ENCODE peak calls at places on chromosome 7, in ten cellular contexts. L, P, C, Z, I, B, R, Y, N and U are unnamed samples.

GRCh38 chr7:116582806-116583444 is 58.1 kb downstream of the CAV1 start:
- DNase-seq in L (peak; percentile 94), P (no peak), C (peak; percentile 56), Z (no peak), I (peak; percentile 96), B (no peak), R (no peak), Y (no peak), N (no peak), U (no peak)

GRCh38 chr7:99788554-99788953 is 4.6 kb upstream of the CYP3A4 start:
- DNase-seq in L (no peak), P (no peak), C (no peak), Z (no peak), I (no peak), B (no peak), R (no peak), Y (no peak), N (no peak), U (no peak)

GRCh38 chr7:95104739-95105138 is 197.3 kb downstream of the PPP1R9A start:
- DNase-seq in L (no peak), P (no peak), C (no peak), Z (no peak), I (peak; percentile 57), B (no peak), R (peak; percentile 87), Y (no peak), N (no peak), U (no peak)

GRCh38 chr7:31134246-31135188 is 82.4 kb downstream of the ADCYAP1R1 start:
- DNase-seq in L (peak; percentile 93), P (peak; percentile 25), C (peak; percentile 71), Z (peak; percentile 67), I (peak; percentile 68), B (peak; percentile 95), R (no peak), Y (no peak), N (peak; percentile 64), U (peak; percentile 81)

GRCh38 chr7:121832347-121832746 is 40.6 kb upstream of the PTPRZ1 start:
- DNase-seq in L (no peak), P (no peak), C (no peak), Z (no peak), I (no peak), B (no peak), R (no peak), Y (no peak), N (peak; percentile 32), U (no peak)

GRCh38 chr7:41911792-41912191 is 208.9 kb upstream of the INHBA start:
- DNase-seq in L (peak; percentile 32), P (no peak), C (no peak), Z (no peak), I (peak; percentile 32), B (no peak), R (no peak), Y (no peak), N (no peak), U (no peak)

GRCh38 chr7:7576344-7576743 is 9.7 kb downstream of the MIOS start:
- DNase-seq in L (no peak), P (no peak), C (no peak), Z (no peak), I (no peak), B (no peak), R (no peak), Y (no peak), N (no peak), U (no peak)

GRCh38 chr7:22728416-22729029 is 1.5 kb downstream of the IL6 start:
- DNase-seq in L (peak; percentile 85), P (no peak), C (no peak), Z (peak; percentile 47), I (peak; percentile 68), B (peak; percentile 50), R (no peak), Y (no peak), N (no peak), U (no peak)

GRCh38 chr7:151472644-151473380 is 32.9 kb upstream of the CRYGN start:
- DNase-seq in L (no peak), P (no peak), C (peak; percentile 80), Z (no peak), I (no peak), B (peak; percentile 46), R (no peak), Y (no peak), N (no peak), U (no peak)

GRCh38 chr7:229184-229964 is 37.0 kb downstream of the FAM20C start:
- DNase-seq in L (peak; percentile 91), P (no peak), C (peak; percentile 89), Z (no peak), I (peak; percentile 75), B (no peak), R (no peak), Y (peak; percentile 73), N (no peak), U (no peak)

GRCh38 chr7:158382363-158382988 is 205.1 kb downstream of the PTPRN2 start:
- DNase-seq in L (no peak), P (no peak), C (no peak), Z (no peak), I (no peak), B (no peak), R (no peak), Y (no peak), N (no peak), U (no peak)

GRCh38 chr7:130425798-130426197 is 15.0 kb downstream of the CEP41 start:
- DNase-seq in L (no peak), P (no peak), C (no peak), Z (no peak), I (no peak), B (no peak), R (no peak), Y (no peak), N (no peak), U (no peak)

GRCh38 chr7:130430841-130431713 is 9.7 kb downstream of the CEP41 start:
- DNase-seq in L (peak; percentile 79), P (no peak), C (no peak), Z (no peak), I (peak; percentile 91), B (no peak), R (no peak), Y (no peak), N (no peak), U (no peak)

GRCh38 chr7:130429019-130429418 is 11.8 kb downstream of the CEP41 start:
- DNase-seq in L (no peak), P (no peak), C (no peak), Z (no peak), I (no peak), B (no peak), R (no peak), Y (no peak), N (no peak), U (no peak)

GRCh38 chr7:130423636-130424035 is 17.2 kb downstream of the CEP41 start:
- DNase-seq in L (peak; percentile 12), P (no peak), C (no peak), Z (no peak), I (peak; percentile 56), B (no peak), R (no peak), Y (no peak), N (no peak), U (no peak)

DNA sequence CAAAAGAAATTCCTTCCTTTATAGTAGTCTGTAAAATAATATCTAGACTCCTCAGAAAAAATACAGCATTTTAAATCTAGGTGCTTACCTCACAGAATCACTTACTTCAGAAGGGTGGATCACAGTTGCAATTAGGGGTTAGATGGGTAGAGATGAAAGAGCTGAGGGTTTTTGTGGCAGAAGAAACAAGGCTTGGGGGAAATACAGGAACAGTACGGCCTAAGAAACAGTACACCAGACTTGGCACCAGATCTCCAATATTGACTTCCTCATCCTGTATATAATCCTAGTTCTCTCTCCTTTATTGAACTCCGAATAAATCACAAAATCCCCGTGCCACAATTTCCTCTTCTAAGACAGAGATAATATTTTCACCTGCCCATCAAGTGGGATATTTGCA is 14.3 kb downstream of the CEP41 start:
- DNase-seq in L (no peak), P (no peak), C (no peak), Z (no peak), I (no peak), B (no peak), R (no peak), Y (no peak), N (no peak), U (no peak)
- H3K4me1 ChIP-seq in L (peaks cover 29% of the 10 kb centered on the region), P (peaks cover 84% of the 10 kb centered on the region), C (no peaks in the 10 kb centered on the region), Z (no peaks in the 10 kb centered on the region), I (peaks cover 8% of the 10 kb centered on the region), B (no peaks in the 10 kb centered on the region), R (no peaks in the 10 kb centered on the region), Y (no peaks in the 10 kb centered on the region), N (no peaks in the 10 kb centered on the region), U (no peaks in the 10 kb centered on the region)

GRCh38 chr7:155901176-155901575 is 88.9 kb upstream of the SHH start:
- DNase-seq in L (no peak), P (no peak), C (peak; percentile 30), Z (no peak), I (no peak), B (no peak), R (no peak), Y (no peak), N (no peak), U (peak; percentile 39)
- H3K9me3 ChIP-seq in L (peaks cover 7% of the 10 kb centered on the region), P (no peaks in the 10 kb centered on the region), C (no peaks in the 10 kb centered on the region), Z (peaks cover 20% of the 10 kb centered on the region), I (peaks cover 12% of the 10 kb centered on the region), B (no peaks in the 10 kb centered on the region), R (peaks cover 2% of the 10 kb centered on the region), Y (no peaks in the 10 kb centered on the region), N (no peaks in the 10 kb centered on the region), U (peaks cover 12% of the 10 kb centered on the region)

DNA sequence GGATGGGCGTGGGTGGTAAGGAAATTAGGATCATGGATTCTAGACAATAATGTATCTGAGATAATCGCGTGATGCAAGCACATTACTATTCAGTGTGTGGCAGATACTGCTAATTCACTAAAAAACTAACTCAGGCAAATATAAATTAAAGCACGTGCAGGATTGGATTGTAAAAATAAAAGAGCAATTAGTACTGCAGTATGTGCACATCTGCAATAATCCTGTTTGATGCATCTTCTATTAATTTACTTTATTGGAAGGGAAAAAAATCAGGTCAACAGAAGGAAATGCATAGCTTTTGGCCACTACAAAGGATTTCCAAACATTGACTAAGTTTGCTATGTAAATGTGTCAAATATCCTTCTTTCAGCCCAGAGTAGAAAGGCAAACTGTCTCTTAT is 22.0 kb downstream of the TWIST1 start:
- DNase-seq in L (no peak), P (no peak), C (no peak), Z (no peak), I (no peak), B (no peak), R (no peak), Y (no peak), N (no peak), U (no peak)
- H3K4me1 ChIP-seq in L (peaks cover 2% of the 10 kb centered on the region), P (no peaks in the 10 kb centered on the region), C (no peaks in the 10 kb centered on the region), Z (no peaks in the 10 kb centered on the region), I (no peaks in the 10 kb centered on the region), B (no peaks in the 10 kb centered on the region), R (no peaks in the 10 kb centered on the region), Y (no peaks in the 10 kb centered on the region), N (no peaks in the 10 kb centered on the region), U (no peaks in the 10 kb centered on the region)

DNA sequence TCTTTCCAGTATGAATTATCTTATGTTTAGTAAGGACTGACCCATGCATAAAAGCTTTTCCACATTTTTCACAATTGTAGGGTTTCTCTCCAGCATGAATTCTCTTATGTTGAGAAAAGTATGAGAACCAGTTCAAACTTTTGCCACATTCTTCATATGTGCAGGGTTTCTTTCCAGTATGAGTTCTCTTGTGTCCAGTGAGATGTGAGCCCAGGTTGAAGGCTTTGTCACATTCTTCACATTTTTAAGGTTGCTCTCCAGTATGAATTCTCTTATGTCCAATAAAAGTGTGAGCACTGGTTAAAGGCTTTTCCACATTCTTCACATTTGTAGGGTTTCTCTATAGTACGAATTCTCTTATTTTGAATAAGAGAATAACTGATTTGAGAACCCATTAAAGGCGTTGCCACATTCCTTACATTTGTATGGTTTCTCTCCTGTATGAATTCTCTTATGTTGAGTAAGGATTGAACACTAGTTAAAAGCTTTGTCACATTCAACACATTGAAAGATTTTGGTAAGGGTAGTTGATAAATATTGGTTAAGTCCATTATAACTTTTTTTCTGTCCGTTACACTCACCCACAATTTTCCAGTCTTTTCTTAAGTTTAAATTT is 911.0 kb upstream of the ZNF722 start:
- DNase-seq in L (no peak), P (no peak), C (no peak), Z (no peak), I (no peak), B (no peak), R (no peak), Y (no peak), N (no peak), U (no peak)
- H3K9me3 ChIP-seq in L (peaks cover 95% of the 10 kb centered on the region), P (no peaks in the 10 kb centered on the region), C (peaks cover 67% of the 10 kb centered on the region), Z (peaks cover 39% of the 10 kb centered on the region), I (peaks cover 87% of the 10 kb centered on the region), B (peaks cover 85% of the 10 kb centered on the region), R (peaks cover 74% of the 10 kb centered on the region), Y (peaks cover 85% of the 10 kb centered on the region), N (peaks cover 6% of the 10 kb centered on the region), U (peaks cover 9% of the 10 kb centered on the region)